ENCODE peak calls at places on chromosome 21, in four cellular contexts. T is stimulated activated CD4-positive, alpha-beta T cell treated with anti-CD3 and anti-CD28 coated beads, Interleukin-4, amount 100 ng/mL, for 4 hours; U is stromal cell of bone marrow; W is stimulated activated CD8-positive, alpha-beta memory T cell treated with anti-CD3 and anti-CD28 coated beads, Interleukin-15, amount 100 ng/mL, for 1 hour. S is an unnamed sample.

GRCh38 chr21:40837456-40837855 is 9.5 kb downstream of the DSCAM start:
- DNase-seq in T (no peak), W (no peak), U (no peak), S (no peak)

GRCh38 chr21:44013380-44014088 is 1.4 kb downstream of the TRAPPC10 start:
- DNase-seq in U (no peak), W (no peak), T (peak; percentile 32), S (no peak)

GRCh38 chr21:46634427-46634826 is 1.0 kb upstream of the PRMT2 start:
- DNase-seq in T (no peak), U (no peak), W (no peak), S (no peak)

GRCh38 chr21:35940074-35940927 is 120.0 kb downstream of the SETD4 start:
- DNase-seq in T (no peak), W (no peak), U (peak; percentile 75), S (peak; percentile 22)

GRCh38 chr21:44487831-44488230 is 32.5 kb downstream of the LRRC3 start:
- DNase-seq in T (peak; percentile 16), W (peak; percentile 15), U (no peak), S (peak; percentile 49)

GRCh38 chr21:44835647-44835973 is 17.7 kb upstream of the SUMO3 start:
- DNase-seq in U (no peak), W (no peak), T (no peak), S (no peak)

GRCh38 chr21:42858185-42858847 is 21.0 kb downstream of the WDR4 start:
- DNase-seq in W (no peak), U (no peak), T (no peak), S (no peak)

GRCh38 chr21:41280115-41280919 is 36.3 kb upstream of the FAM3B start:
- DNase-seq in U (peak; percentile 15), T (no peak), W (no peak), S (no peak)

GRCh38 chr21:36681117-36681631 is 17.7 kb upstream of the SIM2 start:
- DNase-seq in U (no peak), T (no peak), W (no peak), S (no peak)

S was measured in right lobe of liver.